ENCODE peak calls at places on chromosomes 2 and 18, in four cellular contexts. One of them, this sample, is unnamed.

GRCh38 chr18:8501044-8501443 is 108.2 kb upstream of the RAB12 start:
- DNase-seq in omental fat pad: no peak
- DNase-seq in GM03348: no peak
- DNase-seq in CD4-positive, CD25-positive, alpha-beta regulatory T cell: no peak
- DNase-seq in this sample: no peak

GRCh38 chr2:7523557-7524210 is 606.5 kb downstream of the RNF144A start:
- DNase-seq in omental fat pad: no peak
- DNase-seq in GM03348: peak; percentile 72
- DNase-seq in CD4-positive, CD25-positive, alpha-beta regulatory T cell: no peak
- DNase-seq in this sample: no peak

GRCh38 chr2:54457326-54458023 is 1.3 kb downstream of the SPTBN1 start:
- DNase-seq in omental fat pad: no peak
- DNase-seq in GM03348: peak; percentile 45
- DNase-seq in CD4-positive, CD25-positive, alpha-beta regulatory T cell: no peak
- DNase-seq in this sample: no peak

GRCh38 chr2:179751184-179751809 is 110.1 kb downstream of the ZNF385B start:
- DNase-seq in omental fat pad: no peak
- DNase-seq in GM03348: peak; percentile 54
- DNase-seq in CD4-positive, CD25-positive, alpha-beta regulatory T cell: no peak
- DNase-seq in this sample: no peak

GRCh38 chr18:34598136-34598635 is 111.9 kb upstream of the DTNA start:
- DNase-seq in omental fat pad: no peak
- DNase-seq in GM03348: no peak
- DNase-seq in CD4-positive, CD25-positive, alpha-beta regulatory T cell: no peak
- DNase-seq in this sample: no peak

GRCh38 chr2:36013064-36013463 is 342.5 kb upstream of the CRIM1 start:
- DNase-seq in omental fat pad: no peak
- DNase-seq in GM03348: no peak
- DNase-seq in CD4-positive, CD25-positive, alpha-beta regulatory T cell: no peak
- DNase-seq in this sample: no peak

GRCh38 chr18:2895391-2895790 is 48.6 kb downstream of the EMILIN2 start:
- DNase-seq in omental fat pad: no peak
- DNase-seq in GM03348: no peak
- DNase-seq in CD4-positive, CD25-positive, alpha-beta regulatory T cell: no peak
- DNase-seq in this sample: no peak

GRCh38 chr2:6896930-6897759 is 19.6 kb downstream of the RSAD2 start:
- DNase-seq in omental fat pad: no peak
- DNase-seq in GM03348: peak; percentile 51
- DNase-seq in CD4-positive, CD25-positive, alpha-beta regulatory T cell: no peak
- DNase-seq in this sample: no peak

GRCh38 chr2:20675701-20676352 is 8.9 kb downstream of the GDF7 start:
- DNase-seq in omental fat pad: no peak
- DNase-seq in GM03348: peak; percentile 31
- DNase-seq in CD4-positive, CD25-positive, alpha-beta regulatory T cell: no peak
- DNase-seq in this sample: no peak

GRCh38 chr2:187206071-187206470 is 242.0 kb downstream of the CALCRL start:
- DNase-seq in omental fat pad: no peak
- DNase-seq in GM03348: no peak
- DNase-seq in CD4-positive, CD25-positive, alpha-beta regulatory T cell: no peak
- DNase-seq in this sample: no peak

GRCh38 chr2:1626271-1626681 is 118.0 kb downstream of the PXDN start:
- DNase-seq in omental fat pad: no peak
- DNase-seq in GM03348: no peak
- DNase-seq in CD4-positive, CD25-positive, alpha-beta regulatory T cell: no peak
- DNase-seq in this sample: peak; percentile 21

GRCh38 chr2:158953926-158954763 is 14.3 kb upstream of the TANC1 start:
- DNase-seq in omental fat pad: peak; percentile 63
- DNase-seq in GM03348: peak; percentile 59
- DNase-seq in CD4-positive, CD25-positive, alpha-beta regulatory T cell: no peak
- DNase-seq in this sample: peak; percentile 78

GRCh38 chr2:196274387-196274809 is 103.0 kb upstream of the STK17B start:
- DNase-seq in omental fat pad: no peak
- DNase-seq in GM03348: peak; percentile 33
- DNase-seq in CD4-positive, CD25-positive, alpha-beta regulatory T cell: no peak
- DNase-seq in this sample: no peak

GRCh38 chr2:141791521-141791920 is 339.3 kb downstream of the LRP1B start:
- DNase-seq in omental fat pad: no peak
- DNase-seq in GM03348: no peak
- DNase-seq in CD4-positive, CD25-positive, alpha-beta regulatory T cell: no peak
- DNase-seq in this sample: no peak

GRCh38 chr2:68889021-68889420 is 17.8 kb upstream of the BMP10 start:
- DNase-seq in omental fat pad: no peak
- DNase-seq in GM03348: no peak
- DNase-seq in CD4-positive, CD25-positive, alpha-beta regulatory T cell: no peak
- DNase-seq in this sample: no peak

GRCh38 chr18:55862693-55863485 is 274.9 kb upstream of the TCF4 start:
- DNase-seq in omental fat pad: no peak
- DNase-seq in GM03348: no peak
- DNase-seq in CD4-positive, CD25-positive, alpha-beta regulatory T cell: no peak
- DNase-seq in this sample: no peak

GRCh38 chr2:31170071-31170698 is 31.9 kb upstream of the GALNT14 start:
- DNase-seq in omental fat pad: no peak
- DNase-seq in GM03348: peak; percentile 87
- DNase-seq in CD4-positive, CD25-positive, alpha-beta regulatory T cell: peak; percentile 8
- DNase-seq in this sample: no peak

GRCh38 chr2:44981714-44982108 is 27.5 kb downstream of the SIX2 start:
- DNase-seq in omental fat pad: peak; percentile 68
- DNase-seq in GM03348: peak; percentile 89
- DNase-seq in CD4-positive, CD25-positive, alpha-beta regulatory T cell: peak; percentile 16
- DNase-seq in this sample: no peak

GRCh38 chr2:128228894-128229293 is 89.8 kb downstream of the HS6ST1 start:
- DNase-seq in omental fat pad: no peak
- DNase-seq in GM03348: no peak
- DNase-seq in CD4-positive, CD25-positive, alpha-beta regulatory T cell: no peak
- DNase-seq in this sample: no peak